ENCODE peak calls at places on chromosomes 13 and 19, in six cellular contexts. E is AG04450, D is PC-3, S is COR-L47, K is GM18507, J is foreskin fibroblast. O is an unnamed sample.

GRCh38 chr13:93231867-93232266 is 5.3 kb downstream of the GPC6 start:
- DNase-seq in E (no peak), D (no peak), J (no peak), K (no peak), S (no peak), O (no peak)

GRCh38 chr13:113785051-113786010 is 26.3 kb downstream of the TMEM255B start:
- DNase-seq in J (peak; percentile 95), K (no peak), E (peak; percentile 27), D (peak; percentile 97), S (peak; percentile 10), O (peak; percentile 77)

GRCh38 chr19:47186337-47187022 is 44.5 kb downstream of the BBC3 start:
- DNase-seq in S (no peak), K (peak; percentile 55), E (no peak), J (no peak), D (no peak), O (no peak)

GRCh38 chr19:928471-929259 is 2.8 kb downstream of the ARID3A start:
- DNase-seq in E (no peak), D (no peak), K (no peak), J (no peak), S (no peak), O (no peak)

GRCh38 chr19:3671680-3672574 is 28.3 kb downstream of the PIP5K1C start:
- DNase-seq in E (no peak), S (no peak), D (no peak), J (no peak), K (no peak), O (no peak)

GRCh38 chr13:45623516-45624090 is 8.1 kb upstream of the ERICH6B start:
- DNase-seq in S (no peak), D (peak; percentile 45), K (no peak), J (peak; percentile 9), E (no peak), O (no peak)

GRCh38 chr19:44644391-44645016 is 794 bp downstream of the PVR start:
- DNase-seq in J (no peak), K (no peak), S (no peak), E (no peak), D (peak; percentile 44), O (peak; percentile 76)

GRCh38 chr19:1223018-1223855 is 14.6 kb downstream of the CBARP start:
- DNase-seq in K (no peak), J (no peak), D (peak; percentile 41), E (no peak), S (no peak), O (no peak)

GRCh38 chr13:106246237-106246636 is 289.2 kb downstream of the EFNB2 start:
- DNase-seq in S (peak; percentile 23), D (no peak), E (no peak), K (no peak), J (no peak), O (no peak)

GRCh38 chr19:34432797-34433196 is 4.6 kb downstream of the UBA2 start:
- DNase-seq in J (no peak), D (no peak), E (no peak), S (no peak), K (no peak), O (no peak)

GRCh38 chr13:110640591-110641029 is 25.3 kb downstream of the NAXD start:
- DNase-seq in S (no peak), J (peak; percentile 16), K (no peak), D (no peak), E (no peak), O (no peak)

GRCh38 chr19:2942928-2943640 is 1.7 kb downstream of the ZNF77 start:
- DNase-seq in E (no peak), J (no peak), S (no peak), D (no peak), K (no peak), O (no peak)

GRCh38 chr13:52751196-52751595 is 11.6 kb upstream of the CNMD start:
- DNase-seq in J (no peak), S (no peak), K (no peak), D (peak; percentile 45), E (no peak), O (no peak)

GRCh38 chr19:2726904-2727639 is 5.9 kb upstream of the DIRAS1 start:
- DNase-seq in K (no peak), D (peak; percentile 35), S (no peak), J (no peak), E (no peak), O (no peak)

GRCh38 chr13:30569901-30570576 is 47.7 kb upstream of the USPL1 start:
- DNase-seq in E (peak; percentile 91), J (peak; percentile 94), D (peak; percentile 88), S (no peak), K (no peak), O (peak; percentile 39)

GRCh38 chr19:13152356-13152853 is 2.2 kb downstream of the IER2 start:
- DNase-seq in D (no peak), E (no peak), J (no peak), K (no peak), S (no peak), O (no peak)

GRCh38 chr19:43380771-43381386 is 27.4 kb downstream of the CD177 start:
- DNase-seq in E (no peak), D (no peak), S (peak; percentile 40), K (no peak), J (no peak), O (no peak)

GRCh38 chr13:91904597-91904996 is 506.2 kb downstream of the GPC5 start:
- DNase-seq in K (no peak), J (no peak), E (no peak), D (no peak), S (no peak), O (no peak)

GRCh38 chr13:114074671-114075315 is 57.6 kb downstream of the RASA3 start:
- DNase-seq in K (no peak), J (no peak), S (no peak), D (no peak), E (no peak), O (no peak)

GRCh38 chr13:42048625-42049453 is at the start of gene DGKH:
- DNase-seq in S (peak; percentile 85), D (peak; percentile 61), J (peak; percentile 69), E (no peak), K (peak; percentile 63), O (peak; percentile 40)

GRCh38 chr13:113742000-113742441 is 17.0 kb upstream of the TMEM255B start:
- DNase-seq in D (peak; percentile 67), J (peak; percentile 68), K (no peak), S (no peak), E (no peak), O (no peak)

GRCh38 chr19:56671613-56671994 is at the start of gene ZNF835:
- DNase-seq in E (no peak), D (no peak), S (no peak), K (no peak), J (peak; percentile 2), O (no peak)

GRCh38 chr19:55173717-55174409 is 6.2 kb downstream of the SYT5 start:
- DNase-seq in S (peak; percentile 44), J (peak; percentile 81), K (no peak), E (no peak), D (peak; percentile 85), O (peak; percentile 85)

GRCh38 chr19:29840066-29840950 is 28.5 kb downstream of the CCNE1 start:
- DNase-seq in E (no peak), D (no peak), K (no peak), S (no peak), J (no peak), O (no peak)

GRCh38 chr19:18596752-18597157 is 8.2 kb downstream of the REX1BD start:
- DNase-seq in E (no peak), S (no peak), J (no peak), K (no peak), D (peak; percentile 61), O (no peak)

GRCh38 chr13:106418556-106418955 is 116.9 kb downstream of the EFNB2 start:
- DNase-seq in J (peak; percentile 96), D (peak; percentile 54), E (peak; percentile 46), S (no peak), K (no peak), O (no peak)

GRCh38 chr13:95512957-95513356 is 39.6 kb upstream of the CLDN10 start:
- DNase-seq in D (no peak), E (no peak), J (no peak), S (no peak), K (no peak), O (no peak)

GRCh38 chr13:30276178-30276577 is 31.2 kb downstream of the KATNAL1 start:
- DNase-seq in D (no peak), K (no peak), E (no peak), S (no peak), J (no peak), O (no peak)

GRCh38 chr13:29621841-29622240 is 26.4 kb upstream of the SLC7A1 start:
- DNase-seq in S (no peak), K (no peak), J (no peak), E (no peak), D (no peak), O (peak; percentile 40)

GRCh38 chr19:48635966-48636858 is 967 bp downstream of the DBP start:
- DNase-seq in K (no peak), D (no peak), E (no peak), S (peak; percentile 51), J (no peak), O (no peak)

GRCh38 chr13:63124863-63125262 is 1709.2 kb upstream of the PCDH20 start:
- DNase-seq in S (peak; percentile 17), J (no peak), K (no peak), D (peak; percentile 36), E (no peak), O (peak; percentile 14)

GRCh38 chr13:113152894-113153809 is 5.3 kb upstream of the PROZ start:
- DNase-seq in J (no peak), D (peak; percentile 18), K (no peak), E (no peak), S (peak; percentile 25), O (no peak)

GRCh38 chr19:5309438-5310204 is 31.0 kb downstream of the PTPRS start:
- DNase-seq in E (no peak), K (no peak), J (no peak), D (no peak), S (no peak), O (no peak)

GRCh38 chr13:40179882-40180281 is 486.6 kb downstream of the FOXO1 start:
- DNase-seq in J (no peak), K (no peak), S (no peak), E (no peak), D (no peak), O (no peak)

O was measured in HS-27A.